ENCODE peak calls at places on chromosomes 13 and 19, in four cellular contexts. X, W, B and E are unnamed samples.

GRCh38 chr13:111565400-111565799 is 245.0 kb downstream of the TEX29 start:
- DNase-seq in X (no peak), W (no peak), B (no peak), E (no peak)

GRCh38 chr13:41699759-41700158 is 242.4 kb downstream of the RGCC start:
- DNase-seq in X (no peak), W (no peak), B (no peak), E (no peak)

GRCh38 chr13:51625555-51626345 is 41.5 kb downstream of the WDFY2 start:
- DNase-seq in X (no peak), W (no peak), B (no peak), E (no peak)

GRCh38 chr13:96544965-96545364 is 449.3 kb downstream of the OXGR1 start:
- DNase-seq in X (no peak), W (no peak), B (no peak), E (no peak)

GRCh38 chr19:6071103-6071485 is 39.2 kb downstream of the RFX2 start:
- DNase-seq in X (no peak), W (no peak), B (no peak), E (no peak)

GRCh38 chr13:20370815-20371421 is 138.8 kb upstream of the GJB6 start:
- DNase-seq in X (no peak), W (no peak), B (no peak), E (no peak)

GRCh38 chr13:43676320-43676719 is 110.5 kb downstream of the ENOX1 start:
- DNase-seq in X (no peak), W (no peak), B (peak), E (no peak)

GRCh38 chr19:35267818-35268545 is 780 bp upstream of the USF2 start:
- DNase-seq in X (no peak), W (peak), B (no peak), E (peak)

GRCh38 chr13:102709536-102709935 is 14.7 kb upstream of the METTL21C start:
- DNase-seq in X (no peak), W (no peak), B (no peak), E (no peak)

GRCh38 chr13:102708211-102708610 is 13.4 kb upstream of the METTL21C start:
- DNase-seq in X (no peak), W (no peak), B (no peak), E (no peak)

GRCh38 chr13:102708991-102709390 is 14.1 kb upstream of the METTL21C start:
- DNase-seq in X (no peak), W (no peak), B (no peak), E (no peak)

GRCh38 chr13:102710261-102710679 is 15.4 kb upstream of the METTL21C start:
- DNase-seq in X (no peak), W (no peak), B (no peak), E (no peak)

DNA sequence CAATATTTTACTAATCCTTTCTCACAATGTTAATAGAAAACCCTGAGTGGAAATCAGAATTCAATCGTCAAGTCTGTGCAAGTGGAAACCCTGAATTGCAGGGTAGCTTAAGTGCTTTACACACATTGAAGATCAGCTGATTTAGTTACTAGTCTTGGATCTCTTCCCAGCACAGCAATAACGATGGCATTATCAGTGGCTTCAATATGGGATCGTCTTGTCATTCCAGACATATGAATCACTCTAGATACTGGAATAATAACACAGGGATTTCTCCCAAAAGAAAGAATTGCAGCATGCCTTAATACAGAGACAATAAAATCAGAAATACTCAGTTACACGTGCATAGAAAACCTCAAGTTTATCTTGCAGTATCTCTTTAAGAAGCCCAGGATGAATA is 12.6 kb upstream of the METTL21C start:
- DNase-seq in X (no peak), W (no peak), B (no peak), E (no peak)
- TF ChIP-seq BHLHE40 in X (no peak), W (no peak), B (no peak), E (no peak)

DNA sequence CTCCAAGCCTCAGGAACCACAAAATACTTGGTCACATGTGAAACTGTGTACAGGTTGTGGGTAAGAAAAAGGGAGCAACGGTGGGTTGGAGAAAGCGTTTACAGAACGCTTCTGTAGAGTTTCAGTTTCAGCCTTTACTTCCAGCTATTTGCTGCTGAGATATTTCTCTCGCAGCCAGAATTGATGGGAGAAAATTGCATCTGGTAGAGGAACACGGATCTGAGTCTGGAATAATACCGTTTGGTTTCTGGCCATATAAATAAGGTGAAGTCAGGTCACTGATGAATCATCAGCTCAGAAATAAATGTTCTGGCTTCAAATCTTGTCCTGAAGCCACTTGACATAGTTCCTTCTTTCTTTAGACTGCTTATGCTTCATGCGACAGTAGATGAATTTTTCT is 20.3 kb upstream of the RFC3 start:
- DNase-seq in X (no peak), W (no peak), B (no peak), E (no peak)
- TF ChIP-seq SP1 in X (no peak), W (no peak), B (no peak), E (no peak)

DNA sequence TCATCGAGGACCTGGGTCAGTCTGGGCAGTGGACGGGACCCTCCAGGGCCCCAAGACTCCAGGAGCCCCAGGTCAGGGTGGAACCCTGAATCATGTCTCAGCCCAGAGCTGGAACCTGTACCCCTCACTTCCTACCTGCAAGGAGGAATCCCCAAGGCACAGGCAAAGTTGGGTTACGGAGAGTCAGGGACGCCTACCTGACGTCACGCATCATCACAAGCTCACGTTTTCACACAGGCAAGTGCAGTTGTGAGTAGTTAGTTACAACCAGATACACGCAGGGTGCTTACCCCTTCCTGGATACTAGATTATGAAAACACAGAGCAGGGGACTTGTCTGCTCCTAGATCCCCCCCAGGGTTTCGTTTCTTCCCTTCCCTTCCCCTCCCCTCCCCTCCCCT is 1.9 kb downstream of the RETN start:
- DNase-seq in X (no peak), W (no peak), B (no peak), E (no peak)
- TF ChIP-seq BHLHE40 in X (no peak), W (no peak), B (no peak), E (no peak)

DNA sequence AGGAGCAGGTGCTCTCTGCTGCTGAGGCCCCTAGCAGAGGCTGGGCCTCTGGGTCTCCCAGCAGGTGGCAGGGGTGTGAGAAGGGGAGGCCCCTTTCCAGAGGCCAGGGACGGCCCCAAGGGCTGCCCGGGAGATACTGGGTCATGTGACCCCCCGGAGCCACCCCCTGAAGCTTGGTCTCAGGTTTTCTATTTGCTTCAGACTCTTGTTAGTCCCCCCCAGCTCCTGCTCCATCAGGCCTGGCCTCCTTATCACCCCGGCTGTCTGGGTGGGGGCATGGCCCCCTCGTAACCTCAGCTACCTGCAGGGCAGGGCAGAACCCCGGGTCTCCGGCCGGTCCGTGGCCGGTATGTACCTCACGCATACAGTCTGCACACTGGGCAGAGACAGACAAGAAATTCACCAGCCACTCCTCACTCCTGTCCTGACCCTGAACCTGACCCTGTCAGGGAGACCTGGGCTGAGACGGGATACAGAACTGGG is 13.2 kb upstream of the TCF3 start:
- DNase-seq in X (no peak), W (peak), B (no peak), E (no peak)
- TF ChIP-seq SP1 in X (no peak), W (no peak), B (no peak), E (no peak)

DNA sequence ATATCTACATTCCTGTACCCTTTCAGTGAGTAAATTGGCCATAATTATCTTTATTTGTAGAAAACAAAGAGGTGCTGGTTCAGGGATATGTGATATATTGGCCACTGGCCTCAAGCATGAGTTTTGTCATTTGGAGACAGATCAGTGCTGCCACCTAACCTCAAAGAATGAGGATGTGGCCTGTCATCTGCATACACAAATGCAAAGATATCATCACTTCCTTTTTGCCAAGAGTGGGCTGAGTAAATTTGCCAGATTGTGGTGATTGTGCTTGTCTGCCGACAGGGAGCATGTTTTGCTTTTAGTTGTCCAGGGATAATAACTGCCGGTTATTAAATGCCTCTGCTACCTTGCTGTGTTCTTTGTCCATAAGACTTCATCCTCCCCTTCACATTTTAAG is 44.2 kb downstream of the WASF3 start:
- DNase-seq in X (no peak), W (no peak), B (peak), E (no peak)
- TF ChIP-seq BHLHE40 in X (no peak), W (no peak), B (no peak), E (no peak)

GRCh38 chr19:40703029-40703755 is 12.7 kb upstream of the NUMBL start:
- DNase-seq in X (no peak), W (no peak), B (no peak), E (no peak)

GRCh38 chr19:40701758-40702157 is 11.3 kb upstream of the NUMBL start:
- DNase-seq in X (no peak), W (no peak), B (no peak), E (no peak)

GRCh38 chr19:40700083-40700482 is 9.6 kb upstream of the NUMBL start:
- DNase-seq in X (no peak), W (no peak), B (no peak), E (no peak)

GRCh38 chr19:40704491-40705361 is 12.0 kb downstream of the COQ8B start:
- DNase-seq in X (no peak), W (no peak), B (no peak), E (no peak)

DNA sequence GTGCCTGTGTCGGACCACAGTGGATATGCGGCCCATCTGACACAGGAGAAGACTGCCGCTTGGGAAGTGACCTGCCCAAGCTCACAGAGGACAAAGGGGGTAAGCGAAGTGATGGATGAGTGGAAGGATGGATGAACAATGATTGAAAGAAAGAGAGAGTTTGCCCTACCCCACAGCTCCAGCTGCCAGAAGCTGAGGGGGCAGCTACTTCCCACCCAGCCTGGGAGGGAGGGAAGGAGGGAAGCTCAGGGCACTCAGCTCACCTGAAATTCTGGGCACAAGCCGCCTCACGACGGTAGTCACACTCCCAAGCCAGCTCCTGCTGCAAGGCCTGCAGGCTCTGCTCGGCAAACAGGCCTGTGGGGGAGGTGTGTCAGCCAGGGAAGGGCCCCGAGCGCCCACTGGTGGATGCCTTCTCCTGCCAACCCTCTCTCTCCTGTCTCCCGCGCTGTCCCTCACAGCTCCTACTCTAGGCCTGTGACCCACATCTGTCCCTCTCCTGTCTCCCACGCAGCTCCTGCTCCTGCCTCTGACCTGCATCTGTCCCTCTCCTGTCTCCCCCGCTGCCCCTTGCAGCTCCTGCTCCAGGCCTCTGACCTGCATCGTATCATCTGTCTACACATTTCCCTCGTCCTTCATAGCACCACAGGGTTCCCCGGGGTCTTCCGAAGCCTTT is 12.0 kb upstream of the NUMBL start:
- DNase-seq in X (peak), W (peak), B (no peak), E (peak)
- TF ChIP-seq SP1 in X (no peak), W (peak), B (no peak), E (no peak)

GRCh38 chr19:1451916-1452801 is 2.2 kb downstream of the APC2 start:
- DNase-seq in X (no peak), W (no peak), B (no peak), E (no peak)
- TF ChIP-seq BHLHE40 in X (no peak), W (no peak), B (no peak), E (no peak)